ENCODE peak calls at places on chromosomes 13 and 19, in ten cellular contexts. H is GM23338, A is astrocyte of the cerebellum, V is left lung, G is upper lobe of right lung, P is HFF-Myc, B is heart left ventricle, X is AG04450, Q is mammary epithelial cell, F is heart right ventricle. E is an unnamed sample.
A peak's percentile ranks its signal among the peaks of the same experiment; 100 is the strongest.

GRCh38 chr13:100063333-100063732 is 25.6 kb upstream of the PCCA start:
- DNase-seq in H (no peak), A (no peak), V (no peak), G (no peak), P (no peak), B (no peak), X (peak; percentile 26), Q (no peak), F (no peak), E (no peak)

GRCh38 chr19:43667524-43668405 is 2.2 kb downstream of the PLAUR start:
- DNase-seq in H (peak; percentile 23), A (no peak), V (peak; percentile 52), G (peak; percentile 70), P (no peak), B (peak; percentile 14), X (no peak), Q (no peak), F (no peak), E (no peak)

GRCh38 chr13:50732712-50733111 is 110.8 kb downstream of the DLEU7 start:
- DNase-seq in H (no peak), A (no peak), V (no peak), G (no peak), P (no peak), B (no peak), X (no peak), Q (peak; percentile 87), F (no peak), E (peak; percentile 47)

GRCh38 chr13:75402787-75403186 is 79.2 kb downstream of the TBC1D4 start:
- DNase-seq in H (no peak), A (no peak), V (no peak), G (no peak), P (no peak), B (peak; percentile 72), X (no peak), Q (no peak), F (peak; percentile 71), E (no peak)

GRCh38 chr19:51365211-51366049 is 758 bp downstream of the ETFB start:
- DNase-seq in H (peak; percentile 39), A (no peak), V (no peak), G (no peak), P (no peak), B (no peak), X (no peak), Q (peak; percentile 24), F (peak; percentile 30), E (peak; percentile 29)

GRCh38 chr13:54859827-54860226 is 1831.2 kb downstream of the OLFM4 start:
- DNase-seq in H (no peak), A (no peak), V (no peak), G (no peak), P (no peak), B (no peak), X (no peak), Q (no peak), F (no peak), E (no peak)

GRCh38 chr13:51874651-51875050 is 12.9 kb downstream of the CCDC70 start:
- DNase-seq in H (no peak), A (no peak), V (no peak), G (no peak), P (no peak), B (no peak), X (no peak), Q (no peak), F (no peak), E (no peak)

GRCh38 chr19:29967623-29968022 is 25.6 kb downstream of the URI1 start:
- DNase-seq in H (no peak), A (no peak), V (no peak), G (no peak), P (no peak), B (no peak), X (no peak), Q (no peak), F (no peak), E (peak; percentile 49)

GRCh38 chr19:16573925-16574324 is 1.7 kb upstream of the SLC35E1 start:
- DNase-seq in H (no peak), A (no peak), V (no peak), G (no peak), P (no peak), B (no peak), X (no peak), Q (no peak), F (no peak), E (no peak)
- H3K4me3 ChIP-seq in H (peak overlapping the region; percentile 95), A (peak overlapping the region; percentile 77), V (no peak overlapping the region), G (peak overlapping the region; percentile 84), P (peak overlapping the region; percentile 92), B (no peak overlapping the region), X (no peak overlapping the region), Q (no peak overlapping the region), F (no peak overlapping the region), E (no peak overlapping the region)

GRCh38 chr13:106637519-106637918 is 69.6 kb upstream of the ARGLU1 start:
- DNase-seq in H (no peak), A (no peak), V (no peak), G (no peak), P (no peak), B (no peak), X (no peak), Q (no peak), F (no peak), E (no peak)
- TF ChIP-seq CTCF in H (no peak), A (no peak), V (no peak), G (no peak), P (no peak), B (no peak), X (no peak), Q (no peak), F (no peak), E (no peak)

GRCh38 chr13:33510350-33510749 is 224.8 kb upstream of the STARD13 start:
- DNase-seq in H (no peak), A (no peak), V (no peak), G (no peak), P (no peak), B (no peak), X (no peak), Q (no peak), F (no peak), E (no peak)

GRCh38 chr13:33509642-33510229 is 224.2 kb upstream of the STARD13 start:
- DNase-seq in H (no peak), A (no peak), V (peak; percentile 37), G (no peak), P (no peak), B (peak; percentile 50), X (no peak), Q (no peak), F (peak; percentile 62), E (no peak)

GRCh38 chr13:33512880-33513554 is 227.5 kb upstream of the STARD13 start:
- DNase-seq in H (no peak), A (no peak), V (no peak), G (no peak), P (peak; percentile 42), B (no peak), X (no peak), Q (no peak), F (no peak), E (no peak)

GRCh38 chr13:33518442-33518841 is 232.9 kb upstream of the STARD13 start:
- DNase-seq in H (no peak), A (no peak), V (no peak), G (no peak), P (no peak), B (no peak), X (no peak), Q (no peak), F (no peak), E (no peak)

GRCh38 chr13:33514362-33514761 is 228.8 kb upstream of the STARD13 start:
- DNase-seq in H (peak; percentile 68), A (no peak), V (no peak), G (no peak), P (no peak), B (no peak), X (no peak), Q (no peak), F (no peak), E (no peak)
- H3K4me3 ChIP-seq in H (no peak overlapping the region), A (no peak overlapping the region), V (no peak overlapping the region), G (no peak overlapping the region), P (no peak overlapping the region), B (no peak overlapping the region), X (no peak overlapping the region), Q (no peak overlapping the region), F (no peak overlapping the region), E (no peak overlapping the region)

GRCh38 chr13:42215578-42216421 is 56.2 kb upstream of the AKAP11 start:
- DNase-seq in H (peak; percentile 77), A (peak; percentile 19), V (no peak), G (no peak), P (peak; percentile 22), B (no peak), X (peak; percentile 15), Q (peak; percentile 16), F (no peak), E (peak; percentile 38)
- TF ChIP-seq CTCF in H (peak; percentile 87), A (peak; percentile 74), V (peak; percentile 11), G (peak; percentile 38), P (peak; percentile 57), B (peak; percentile 49), X (peak; percentile 77), Q (peak; percentile 42), F (peak; percentile 41), E (peak; percentile 74)